ENCODE peak calls at places on chromosomes 12 and 14, in four cellular contexts. A is choroid plexus epithelial cell, R is right cardiac atrium, Q is SJCRH30. H is an unnamed sample.
A peak's percentile ranks its signal among the peaks of the same experiment; 100 is the strongest.

GRCh38 chr12:32820376-32820931 is 64.8 kb upstream of the YARS2 start:
- DNase-seq in R (no peak), Q (no peak), A (no peak), H (no peak)

GRCh38 chr12:52811191-52812072 is 2.5 kb downstream of the KRT4 start:
- DNase-seq in A (no peak), Q (no peak), R (no peak), H (no peak)

GRCh38 chr12:101963703-101964102 is 86.3 kb downstream of the DRAM1 start:
- DNase-seq in R (peak; percentile 63), A (no peak), Q (peak; percentile 6), H (no peak)

GRCh38 chr12:13000616-13000934 is 510 bp upstream of the HEBP1 start:
- DNase-seq in R (no peak), A (no peak), Q (no peak), H (no peak)

GRCh38 chr12:90036641-90037040 is 328.0 kb upstream of the ATP2B1 start:
- DNase-seq in Q (peak; percentile 32), A (no peak), R (no peak), H (peak; percentile 28)

GRCh38 chr12:2243275-2243674 is 190.5 kb downstream of the CACNA1C start:
- DNase-seq in A (no peak), Q (no peak), R (no peak), H (no peak)

GRCh38 chr12:85130631-85131030 is 94.5 kb downstream of the LRRIQ1 start:
- DNase-seq in Q (peak; percentile 89), R (no peak), A (peak; percentile 23), H (no peak)

GRCh38 chr12:53997324-53998173 is 2.4 kb upstream of the HOXC9 start:
- DNase-seq in Q (no peak), R (no peak), A (no peak), H (no peak)

GRCh38 chr12:72057330-72057911 is 118.8 kb downstream of the TPH2 start:
- DNase-seq in Q (no peak), R (no peak), A (no peak), H (no peak)

GRCh38 chr12:118544569-118544968 is 168.2 kb downstream of the SUDS3 start:
- DNase-seq in R (no peak), Q (peak; percentile 4), A (peak; percentile 2), H (peak; percentile 40)

GRCh38 chr14:94768521-94769412 is 1.1 kb downstream of the GSC start:
- DNase-seq in R (peak; percentile 59), Q (no peak), A (no peak), H (no peak)

GRCh38 chr12:75990189-75990912 is 41.2 kb downstream of the PHLDA1 start:
- DNase-seq in Q (no peak), R (no peak), A (no peak), H (no peak)

GRCh38 chr14:93787465-93788306 is 599 bp downstream of the PRIMA1 start:
- DNase-seq in Q (no peak), A (no peak), R (peak; percentile 56), H (no peak)

GRCh38 chr12:115504241-115504941 is 773.1 kb downstream of the MED13L start:
- DNase-seq in Q (no peak), R (peak; percentile 51), A (no peak), H (no peak)

GRCh38 chr12:115511305-115511704 is 766.2 kb downstream of the MED13L start:
- DNase-seq in R (no peak), Q (no peak), A (no peak), H (no peak)

GRCh38 chr12:115507951-115508722 is 769.4 kb downstream of the MED13L start:
- DNase-seq in R (no peak), A (no peak), Q (peak; percentile 17), H (no peak)

GRCh38 chr12:115508990-115509389 is 768.5 kb downstream of the MED13L start:
- DNase-seq in A (no peak), R (no peak), Q (no peak), H (no peak)

GRCh38 chr12:115506822-115507629 is 770.5 kb downstream of the MED13L start:
- DNase-seq in Q (no peak), R (no peak), A (no peak), H (no peak)
- H3K4me3 ChIP-seq in Q (no peak overlapping the region), R (no peak overlapping the region), A (no peak overlapping the region), H (no peak overlapping the region)

GRCh38 chr12:49091836-49092085 is 2.8 kb downstream of the DHH start:
- DNase-seq in Q (no peak), A (no peak), R (no peak), H (no peak)
- H3K4me3 ChIP-seq in Q (peak overlapping the region; percentile 51), A (no peak overlapping the region), R (peak overlapping the region; percentile 13), H (peak overlapping the region; percentile 41)

GRCh38 chr12:108509806-108510205 is 5.3 kb upstream of the FICD start:
- DNase-seq in Q (no peak), A (no peak), R (no peak), H (no peak)
- H3K4me3 ChIP-seq in Q (no peak overlapping the region), A (no peak overlapping the region), R (no peak overlapping the region), H (no peak overlapping the region)

GRCh38 chr14:20679907-20680306 is 4.5 kb upstream of the RNASE4 start:
- DNase-seq in A (peak; percentile 36), R (peak; percentile 72), Q (peak; percentile 43), H (peak; percentile 10)
- H3K4me3 ChIP-seq in A (no peak overlapping the region), R (no peak overlapping the region), Q (no peak overlapping the region), H (no peak overlapping the region)